ENCODE peak calls at places on chromosomes 16 and 17, in seven cellular contexts. One of them, this sample, is unnamed. For H3K4me1, the result is how much of the 10 kb centered on the place peaks cover.

GRCh38 chr16:19138601-19139000 is 24.8 kb downstream of the ITPRIPL2 start:
- DNase-seq in cardiac muscle cell: no peak
- DNase-seq in neuronal stem cell: no peak
- DNase-seq in CD8-positive, alpha-beta T cell: no peak
- DNase-seq in adrenal gland: peak
- DNase-seq in fibroblast of lung: peak
- DNase-seq in thoracic aorta: no peak
- DNase-seq in this sample: peak

GRCh38 chr16:85384831-85385462 is 228.2 kb upstream of the GSE1 start:
- DNase-seq in cardiac muscle cell: no peak
- DNase-seq in neuronal stem cell: no peak
- DNase-seq in CD8-positive, alpha-beta T cell: no peak
- DNase-seq in adrenal gland: no peak
- DNase-seq in fibroblast of lung: no peak
- DNase-seq in thoracic aorta: no peak
- DNase-seq in this sample: peak

GRCh38 chr16:56910654-56911539 is 21.0 kb upstream of the HERPUD1 start:
- DNase-seq in cardiac muscle cell: no peak
- DNase-seq in neuronal stem cell: no peak
- DNase-seq in CD8-positive, alpha-beta T cell: no peak
- DNase-seq in adrenal gland: peak
- DNase-seq in fibroblast of lung: peak
- DNase-seq in thoracic aorta: no peak
- DNase-seq in this sample: no peak

GRCh38 chr16:86363836-86364618 is 146.3 kb upstream of the FOXF1 start:
- DNase-seq in cardiac muscle cell: peak
- DNase-seq in neuronal stem cell: no peak
- DNase-seq in CD8-positive, alpha-beta T cell: no peak
- DNase-seq in adrenal gland: no peak
- DNase-seq in fibroblast of lung: peak
- DNase-seq in thoracic aorta: no peak
- DNase-seq in this sample: peak

GRCh38 chr17:79923974-79924638 is 84.9 kb upstream of the CBX4 start:
- DNase-seq in cardiac muscle cell: peak
- DNase-seq in neuronal stem cell: peak
- DNase-seq in CD8-positive, alpha-beta T cell: peak
- DNase-seq in adrenal gland: peak
- DNase-seq in fibroblast of lung: no peak
- DNase-seq in thoracic aorta: no peak
- DNase-seq in this sample: peak

GRCh38 chr17:64974750-64975317 is 55.6 kb upstream of the LRRC37A3 start:
- DNase-seq in cardiac muscle cell: no peak
- DNase-seq in neuronal stem cell: no peak
- DNase-seq in CD8-positive, alpha-beta T cell: no peak
- DNase-seq in adrenal gland: no peak
- DNase-seq in fibroblast of lung: no peak
- DNase-seq in thoracic aorta: no peak
- DNase-seq in this sample: no peak

GRCh38 chr17:57956311-57957119 is 1.3 kb upstream of the CUEDC1 start:
- DNase-seq in cardiac muscle cell: no peak
- DNase-seq in neuronal stem cell: no peak
- DNase-seq in CD8-positive, alpha-beta T cell: no peak
- DNase-seq in adrenal gland: peak
- DNase-seq in fibroblast of lung: no peak
- DNase-seq in thoracic aorta: no peak
- DNase-seq in this sample: no peak

GRCh38 chr16:57533618-57534336 is 2.6 kb downstream of the CCDC102A start:
- DNase-seq in cardiac muscle cell: peak
- DNase-seq in neuronal stem cell: no peak
- DNase-seq in CD8-positive, alpha-beta T cell: no peak
- DNase-seq in adrenal gland: peak
- DNase-seq in fibroblast of lung: no peak
- DNase-seq in thoracic aorta: no peak
- DNase-seq in this sample: no peak

GRCh38 chr16:66335704-66336329 is 30.7 kb upstream of the CDH5 start:
- DNase-seq in cardiac muscle cell: peak
- DNase-seq in neuronal stem cell: no peak
- DNase-seq in CD8-positive, alpha-beta T cell: no peak
- DNase-seq in adrenal gland: no peak
- DNase-seq in fibroblast of lung: peak
- DNase-seq in thoracic aorta: no peak
- DNase-seq in this sample: peak

GRCh38 chr16:80968386-80969113 is 38.1 kb downstream of the CMC2 start:
- DNase-seq in cardiac muscle cell: no peak
- DNase-seq in neuronal stem cell: no peak
- DNase-seq in CD8-positive, alpha-beta T cell: no peak
- DNase-seq in adrenal gland: no peak
- DNase-seq in fibroblast of lung: peak
- DNase-seq in thoracic aorta: no peak
- DNase-seq in this sample: peak

DNA sequence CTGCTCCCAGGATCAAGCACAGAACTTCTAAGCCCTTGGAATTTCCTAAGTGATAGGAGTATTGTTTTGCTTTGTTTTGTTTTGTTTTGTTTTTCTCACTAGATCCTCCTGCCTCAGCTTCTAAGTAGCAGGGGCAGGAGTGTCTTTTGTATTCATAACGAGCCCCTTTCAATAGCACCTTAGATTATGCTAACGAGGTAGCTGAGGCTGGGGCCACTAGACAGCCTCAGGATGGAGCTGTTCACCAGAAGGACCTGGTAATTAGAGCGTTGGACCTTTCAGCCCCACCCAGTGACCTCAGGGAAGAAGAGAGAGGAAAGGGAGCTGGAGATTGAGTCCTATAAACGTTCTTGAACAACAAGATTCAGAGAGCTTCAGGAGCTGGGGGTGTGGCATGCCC is 43.6 kb downstream of the IKZF3 start:
- DNase-seq in cardiac muscle cell: no peak
- DNase-seq in neuronal stem cell: peak
- DNase-seq in CD8-positive, alpha-beta T cell: no peak
- DNase-seq in adrenal gland: no peak
- DNase-seq in fibroblast of lung: no peak
- DNase-seq in thoracic aorta: no peak
- DNase-seq in this sample: no peak
- H3K4me1 ChIP-seq in cardiac muscle cell: under half
- H3K4me1 ChIP-seq in neuronal stem cell: under half
- H3K4me1 ChIP-seq in CD8-positive, alpha-beta T cell: under half
- H3K4me1 ChIP-seq in adrenal gland: under half
- H3K4me1 ChIP-seq in fibroblast of lung: under half
- H3K4me1 ChIP-seq in thoracic aorta: under half
- H3K4me1 ChIP-seq in this sample: under half

GRCh38 chr16:65066646-65067045 is 55.2 kb downstream of the CDH11 start:
- DNase-seq in cardiac muscle cell: no peak
- DNase-seq in neuronal stem cell: no peak
- DNase-seq in CD8-positive, alpha-beta T cell: no peak
- DNase-seq in adrenal gland: no peak
- DNase-seq in fibroblast of lung: no peak
- DNase-seq in thoracic aorta: no peak
- DNase-seq in this sample: no peak
- H3K4me1 ChIP-seq in cardiac muscle cell: under half
- H3K4me1 ChIP-seq in neuronal stem cell: under half
- H3K4me1 ChIP-seq in CD8-positive, alpha-beta T cell: under half
- H3K4me1 ChIP-seq in adrenal gland: under half
- H3K4me1 ChIP-seq in fibroblast of lung: under half
- H3K4me1 ChIP-seq in thoracic aorta: under half
- H3K4me1 ChIP-seq in this sample: under half

GRCh38 chr17:45307290-45308015 is 9.4 kb downstream of the MAP3K14 start:
- DNase-seq in cardiac muscle cell: no peak
- DNase-seq in neuronal stem cell: no peak
- DNase-seq in CD8-positive, alpha-beta T cell: no peak
- DNase-seq in adrenal gland: no peak
- DNase-seq in fibroblast of lung: peak
- DNase-seq in thoracic aorta: no peak
- DNase-seq in this sample: no peak
- H3K4me1 ChIP-seq in cardiac muscle cell: under half
- H3K4me1 ChIP-seq in neuronal stem cell: under half
- H3K4me1 ChIP-seq in CD8-positive, alpha-beta T cell: half or more
- H3K4me1 ChIP-seq in adrenal gland: half or more
- H3K4me1 ChIP-seq in fibroblast of lung: under half
- H3K4me1 ChIP-seq in thoracic aorta: half or more
- H3K4me1 ChIP-seq in this sample: under half

GRCh38 chr16:89317729-89318429 is 100.4 kb downstream of the ZNF778 start:
- DNase-seq in cardiac muscle cell: no peak
- DNase-seq in neuronal stem cell: no peak
- DNase-seq in CD8-positive, alpha-beta T cell: no peak
- DNase-seq in adrenal gland: no peak
- DNase-seq in fibroblast of lung: no peak
- DNase-seq in thoracic aorta: no peak
- DNase-seq in this sample: no peak

GRCh38 chr16:89315791-89316581 is 98.5 kb downstream of the ZNF778 start:
- DNase-seq in cardiac muscle cell: no peak
- DNase-seq in neuronal stem cell: no peak
- DNase-seq in CD8-positive, alpha-beta T cell: peak
- DNase-seq in adrenal gland: peak
- DNase-seq in fibroblast of lung: peak
- DNase-seq in thoracic aorta: no peak
- DNase-seq in this sample: no peak

GRCh38 chr16:89316701-89317100 is 99.2 kb downstream of the ZNF778 start:
- DNase-seq in cardiac muscle cell: no peak
- DNase-seq in neuronal stem cell: no peak
- DNase-seq in CD8-positive, alpha-beta T cell: no peak
- DNase-seq in adrenal gland: no peak
- DNase-seq in fibroblast of lung: no peak
- DNase-seq in thoracic aorta: no peak
- DNase-seq in this sample: no peak

GRCh38 chr16:89318430-89318758 is 100.9 kb downstream of the ZNF778 start:
- DNase-seq in cardiac muscle cell: no peak
- DNase-seq in neuronal stem cell: no peak
- DNase-seq in CD8-positive, alpha-beta T cell: no peak
- DNase-seq in adrenal gland: no peak
- DNase-seq in fibroblast of lung: no peak
- DNase-seq in thoracic aorta: no peak
- DNase-seq in this sample: no peak

GRCh38 chr16:89317101-89317671 is 99.7 kb downstream of the ZNF778 start:
- DNase-seq in cardiac muscle cell: no peak
- DNase-seq in neuronal stem cell: no peak
- DNase-seq in CD8-positive, alpha-beta T cell: no peak
- DNase-seq in adrenal gland: no peak
- DNase-seq in fibroblast of lung: no peak
- DNase-seq in thoracic aorta: no peak
- DNase-seq in this sample: no peak
- H3K4me1 ChIP-seq in cardiac muscle cell: under half
- H3K4me1 ChIP-seq in neuronal stem cell: under half
- H3K4me1 ChIP-seq in CD8-positive, alpha-beta T cell: half or more
- H3K4me1 ChIP-seq in adrenal gland: under half
- H3K4me1 ChIP-seq in fibroblast of lung: under half
- H3K4me1 ChIP-seq in thoracic aorta: under half
- H3K4me1 ChIP-seq in this sample: under half

GRCh38 chr16:49547448-49547847 is 173.8 kb downstream of the C16orf78 start:
- DNase-seq in cardiac muscle cell: no peak
- DNase-seq in neuronal stem cell: no peak
- DNase-seq in CD8-positive, alpha-beta T cell: no peak
- DNase-seq in adrenal gland: no peak
- DNase-seq in fibroblast of lung: no peak
- DNase-seq in thoracic aorta: no peak
- DNase-seq in this sample: no peak

GRCh38 chr16:49548571-49548970 is 175.0 kb downstream of the C16orf78 start:
- DNase-seq in cardiac muscle cell: no peak
- DNase-seq in neuronal stem cell: no peak
- DNase-seq in CD8-positive, alpha-beta T cell: no peak
- DNase-seq in adrenal gland: no peak
- DNase-seq in fibroblast of lung: no peak
- DNase-seq in thoracic aorta: no peak
- DNase-seq in this sample: no peak

GRCh38 chr16:49552273-49552928 is 178.8 kb downstream of the C16orf78 start:
- DNase-seq in cardiac muscle cell: no peak
- DNase-seq in neuronal stem cell: no peak
- DNase-seq in CD8-positive, alpha-beta T cell: no peak
- DNase-seq in adrenal gland: no peak
- DNase-seq in fibroblast of lung: no peak
- DNase-seq in thoracic aorta: no peak
- DNase-seq in this sample: no peak

GRCh38 chr16:49546735-49547134 is 173.1 kb downstream of the C16orf78 start:
- DNase-seq in cardiac muscle cell: no peak
- DNase-seq in neuronal stem cell: no peak
- DNase-seq in CD8-positive, alpha-beta T cell: no peak
- DNase-seq in adrenal gland: no peak
- DNase-seq in fibroblast of lung: no peak
- DNase-seq in thoracic aorta: no peak
- DNase-seq in this sample: no peak

GRCh38 chr16:49550666-49551065 is 177.1 kb downstream of the C16orf78 start:
- DNase-seq in cardiac muscle cell: no peak
- DNase-seq in neuronal stem cell: no peak
- DNase-seq in CD8-positive, alpha-beta T cell: no peak
- DNase-seq in adrenal gland: no peak
- DNase-seq in fibroblast of lung: no peak
- DNase-seq in thoracic aorta: no peak
- DNase-seq in this sample: no peak
- H3K4me1 ChIP-seq in cardiac muscle cell: under half
- H3K4me1 ChIP-seq in neuronal stem cell: under half
- H3K4me1 ChIP-seq in CD8-positive, alpha-beta T cell: under half
- H3K4me1 ChIP-seq in adrenal gland: under half
- H3K4me1 ChIP-seq in fibroblast of lung: under half
- H3K4me1 ChIP-seq in thoracic aorta: under half
- H3K4me1 ChIP-seq in this sample: under half

GRCh38 chr16:4052096-4052495 is 64.1 kb downstream of the ADCY9 start:
- DNase-seq in cardiac muscle cell: no peak
- DNase-seq in neuronal stem cell: no peak
- DNase-seq in CD8-positive, alpha-beta T cell: no peak
- DNase-seq in adrenal gland: no peak
- DNase-seq in fibroblast of lung: no peak
- DNase-seq in thoracic aorta: no peak
- DNase-seq in this sample: no peak
- H3K4me1 ChIP-seq in cardiac muscle cell: under half
- H3K4me1 ChIP-seq in neuronal stem cell: under half
- H3K4me1 ChIP-seq in CD8-positive, alpha-beta T cell: under half
- H3K4me1 ChIP-seq in adrenal gland: under half
- H3K4me1 ChIP-seq in fibroblast of lung: under half
- H3K4me1 ChIP-seq in thoracic aorta: under half
- H3K4me1 ChIP-seq in this sample: under half

This sample was measured in hepatocyte.